ENCODE peak calls at places on chromosome 9, in six cellular contexts. Y, F, E, W, O and P are unnamed samples.

GRCh38 chr9:91426123-91426745 is 2.6 kb upstream of the NFIL3 start:
- DNase-seq in F (no peak), E (no peak), Y (no peak), O (no peak), W (peak), P (no peak)

GRCh38 chr9:125255781-125256391 is 5.7 kb upstream of the GAPVD1 start:
- DNase-seq in E (no peak), W (no peak), Y (peak), O (no peak), F (no peak), P (no peak)

GRCh38 chr9:121956808-121957207 is 136.3 kb downstream of the TTLL11 start:
- DNase-seq in W (no peak), E (no peak), O (no peak), Y (no peak), F (no peak), P (no peak)

GRCh38 chr9:129491486-129491855 is 129.4 kb downstream of the C9orf50 start:
- DNase-seq in O (no peak), F (no peak), W (peak), E (no peak), Y (no peak), P (no peak)

GRCh38 chr9:10704720-10705119 is 91.9 kb upstream of the PTPRD start:
- DNase-seq in E (no peak), F (no peak), W (peak), O (no peak), Y (no peak), P (no peak)

GRCh38 chr9:15121591-15121990 is 185.4 kb downstream of the TTC39B start:
- DNase-seq in W (peak), O (no peak), E (no peak), F (no peak), Y (no peak), P (no peak)

GRCh38 chr9:1726993-1727759 is 288.0 kb upstream of the SMARCA2 start:
- DNase-seq in O (no peak), Y (no peak), E (peak), F (no peak), W (no peak), P (no peak)

GRCh38 chr9:78971505-78971904 is 600.3 kb upstream of the TLE4 start:
- DNase-seq in O (no peak), E (no peak), W (no peak), Y (no peak), F (no peak), P (no peak)

GRCh38 chr9:4066120-4066519 is 233.7 kb downstream of the GLIS3 start:
- DNase-seq in F (no peak), O (no peak), W (peak), E (no peak), Y (no peak), P (no peak)

GRCh38 chr9:135951889-135952663 is 9.1 kb downstream of the UBAC1 start:
- DNase-seq in E (no peak), F (no peak), W (peak), O (no peak), Y (no peak), P (no peak)

GRCh38 chr9:131608469-131609115 is 63.3 kb downstream of the PRRT1B start:
- DNase-seq in E (no peak), F (no peak), O (no peak), W (peak), Y (no peak), P (no peak)

GRCh38 chr9:135083241-135083810 is 4.1 kb upstream of the OLFM1 start:
- DNase-seq in Y (no peak), E (no peak), O (no peak), W (no peak), F (no peak), P (no peak)

GRCh38 chr9:16136961-16137360 is 584.1 kb downstream of the CCDC171 start:
- DNase-seq in W (peak), O (no peak), Y (no peak), E (no peak), F (peak), P (no peak)

GRCh38 chr9:87116492-87116891 is 169.2 kb upstream of the GAS1 start:
- DNase-seq in E (no peak), W (no peak), O (no peak), Y (no peak), F (no peak), P (no peak)

GRCh38 chr9:126986506-126986951 is 71.9 kb downstream of the RALGPS1 start:
- DNase-seq in Y (peak), O (no peak), F (no peak), E (no peak), W (no peak), P (no peak)